ENCODE peak calls at places on chromosomes 3 and 15, in four cellular contexts. T is neural progenitor cell, F is PC-3, V is IMR-90. P is an unnamed sample.

GRCh38 chr3:144801890-144802289 is 830.3 kb downstream of the DIPK2A start:
- DNase-seq in T (no peak), F (no peak), V (no peak), P (no peak)

GRCh38 chr3:166052440-166052839 is 215.2 kb upstream of the BCHE start:
- DNase-seq in T (peak), F (peak), V (no peak), P (no peak)

GRCh38 chr15:76433798-76434400 is 97.3 kb downstream of the ISL2 start:
- DNase-seq in T (no peak), F (peak), V (peak), P (no peak)

GRCh38 chr15:93042691-93043378 is 46.2 kb downstream of the RGMA start:
- DNase-seq in T (no peak), F (no peak), V (no peak), P (no peak)

GRCh38 chr15:62766599-62766998 is 275.9 kb upstream of the TPM1 start:
- DNase-seq in T (no peak), F (no peak), V (no peak), P (no peak)

GRCh38 chr3:73680696-73681095 is 56.0 kb upstream of the PDZRN3 start:
- DNase-seq in T (no peak), F (no peak), V (no peak), P (no peak)

GRCh38 chr3:71602256-71602655 is 18.7 kb upstream of the FOXP1 start:
- DNase-seq in T (no peak), F (no peak), V (no peak), P (no peak)

GRCh38 chr15:71826196-71826595 is 15.8 kb downstream of the NR2E3 start:
- DNase-seq in T (peak), F (no peak), V (no peak), P (no peak)

GRCh38 chr3:182979719-182980191 is 583 bp downstream of the DCUN1D1 start:
- DNase-seq in T (peak), F (peak), V (peak), P (peak)

GRCh38 chr3:121998588-121999473 is 23.2 kb downstream of the ILDR1 start:
- DNase-seq in T (no peak), F (no peak), V (no peak), P (no peak)

GRCh38 chr3:175266993-175267960 is 408.1 kb downstream of the NAALADL2 start:
- DNase-seq in T (no peak), F (peak), V (peak), P (no peak)

GRCh38 chr3:197749315-197749600 is 425 bp upstream of the FYTTD1 start:
- DNase-seq in T (peak), F (peak), V (peak), P (peak)

GRCh38 chr3:141783632-141784031 is 20.4 kb downstream of the GRK7 start:
- DNase-seq in T (no peak), F (no peak), V (no peak), P (no peak)

GRCh38 chr3:188003188-188004171 is 150.5 kb upstream of the LPP start:
- DNase-seq in T (no peak), F (peak), V (no peak), P (no peak)

GRCh38 chr3:149969110-149969944 is 1.4 kb downstream of the PFN2 start:
- DNase-seq in T (peak), F (peak), V (peak), P (no peak)

GRCh38 chr15:62560943-62561571 is 396.0 kb upstream of the C2CD4B start:
- DNase-seq in T (peak), F (no peak), V (no peak), P (no peak)

GRCh38 chr3:134605506-134605905 is 45.3 kb downstream of the KY start:
- DNase-seq in T (no peak), F (no peak), V (no peak), P (no peak)

GRCh38 chr3:65438612-65439011 is 600.1 kb downstream of the MAGI1 start:
- DNase-seq in T (no peak), F (no peak), V (no peak), P (no peak)

GRCh38 chr15:33029247-33029646 is 165.3 kb downstream of the FMN1 start:
- DNase-seq in T (no peak), F (no peak), V (peak), P (no peak)

GRCh38 chr3:13146643-13147143 is 73.5 kb upstream of the IQSEC1 start:
- DNase-seq in T (no peak), F (no peak), V (no peak), P (no peak)

GRCh38 chr3:173066044-173066679 is 74.9 kb downstream of the SPATA16 start:
- DNase-seq in T (peak), F (peak), V (peak), P (no peak)

GRCh38 chr3:71585126-71585525 is 1.6 kb upstream of the FOXP1 start:
- DNase-seq in T (peak), F (peak), V (no peak), P (peak)

GRCh38 chr15:45715528-45715927 is 80.7 kb downstream of the SQOR start:
- DNase-seq in T (peak), F (peak), V (peak), P (no peak)

GRCh38 chr3:170346481-170347125 is 10.9 kb upstream of the SKIL start:
- DNase-seq in T (no peak), F (peak), V (peak), P (no peak)

GRCh38 chr3:47193871-47194859 is 30.3 kb upstream of the SETD2 start:
- DNase-seq in T (no peak), F (no peak), V (peak), P (no peak)

GRCh38 chr15:96344706-96345559 is 14.4 kb downstream of the NR2F2 start:
- DNase-seq in T (peak), F (no peak), V (no peak), P (no peak)

GRCh38 chr15:35019401-35020327 is 31.6 kb upstream of the ZNF770 start:
- DNase-seq in T (no peak), F (peak), V (peak), P (no peak)

GRCh38 chr3:97177242-97177641 is 362.8 kb downstream of the EPHA6 start:
- DNase-seq in T (no peak), F (no peak), V (no peak), P (no peak)

GRCh38 chr3:172569128-172570008 is 46.1 kb upstream of the TNFSF10 start:
- DNase-seq in T (no peak), F (no peak), V (no peak), P (no peak)

GRCh38 chr15:90529369-90530249 is at the start of gene CRTC3:
- DNase-seq in T (peak), F (peak), V (peak), P (peak)

GRCh38 chr3:15294914-15295313 is 37.5 kb downstream of the SH3BP5 start:
- DNase-seq in T (no peak), F (no peak), V (no peak), P (no peak)

GRCh38 chr3:38597502-38598060 is 51.9 kb downstream of the SCN5A start:
- DNase-seq in T (no peak), F (no peak), V (no peak), P (no peak)

GRCh38 chr3:126472277-126473006 is 3.2 kb downstream of the ZXDC start:
- DNase-seq in T (no peak), F (peak), V (peak), P (no peak)

GRCh38 chr3:126345231-126345630 is 12.0 kb downstream of the KLF15 start:
- DNase-seq in T (no peak), F (no peak), V (no peak), P (no peak)

GRCh38 chr3:141326626-141327025 is 41.7 kb upstream of the ZBTB38 start:
- DNase-seq in T (no peak), F (no peak), V (no peak), P (no peak)

GRCh38 chr3:132800958-132801357 is 78.7 kb upstream of the NPHP3 start:
- DNase-seq in T (no peak), F (no peak), V (no peak), P (no peak)

GRCh38 chr15:53843869-53844569 is 84.6 kb upstream of the WDR72 start:
- DNase-seq in T (no peak), F (no peak), V (no peak), P (no peak)

GRCh38 chr3:181134873-181135272 is 145.3 kb upstream of the DNAJC19 start:
- DNase-seq in T (no peak), F (no peak), V (no peak), P (no peak)

GRCh38 chr3:86921981-86922680 is 68.8 kb downstream of the VGLL3 start:
- DNase-seq in T (no peak), F (no peak), V (peak), P (no peak)

DNA sequence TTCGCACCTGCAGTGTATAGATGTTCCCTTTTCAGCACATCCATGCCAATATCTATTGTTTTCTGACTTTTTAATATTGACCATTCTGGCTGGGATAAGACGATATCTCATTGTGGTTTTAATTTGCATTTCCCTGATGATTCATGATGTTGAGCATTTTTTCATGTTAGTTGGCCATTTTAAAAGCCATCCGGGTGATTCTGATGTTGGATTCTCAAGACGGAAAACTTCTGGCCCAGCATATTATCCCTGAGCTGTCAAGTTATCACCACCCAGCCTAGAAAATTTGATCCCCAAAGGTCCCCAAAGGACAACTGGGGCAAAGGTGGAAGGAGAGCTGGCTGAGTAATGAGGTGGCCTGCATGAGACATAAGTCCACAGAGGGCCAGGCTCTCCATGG is 69.0 kb downstream of the ISG20 start:
- DNase-seq in T (no peak), F (no peak), V (no peak), P (no peak)
- H2AFZ ChIP-seq in T (no peak), F (no peak), V (peak), P (no peak)

DNA sequence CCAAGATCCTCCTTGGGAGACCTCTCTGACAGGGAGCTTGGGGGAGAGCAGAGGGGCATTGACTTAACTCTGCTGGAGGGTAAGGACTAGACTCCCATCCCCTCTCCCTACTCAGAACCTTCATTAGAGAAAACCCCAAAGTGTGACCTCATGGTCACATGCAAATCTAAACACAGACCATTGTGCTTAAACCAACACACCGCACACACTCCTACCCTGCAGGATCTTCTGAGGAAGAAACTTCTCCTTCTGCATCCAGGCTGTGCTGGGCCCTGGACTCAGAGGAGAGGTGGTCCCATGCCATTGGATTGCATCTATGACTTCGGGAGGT is 797 bp upstream of the PARP16 start:
- DNase-seq in T (no peak), F (no peak), V (peak), P (no peak)
- H3K9ac ChIP-seq in T (no peak), F (no peak), V (no peak), P (peak)

GRCh38 chr15:48859426-48859825 is 18.5 kb upstream of the EID1 start:
- DNase-seq in T (no peak), F (peak), V (peak), P (no peak)
- H2AFZ ChIP-seq in T (no peak), F (no peak), V (no peak), P (no peak)

GRCh38 chr3:64056616-64057165 is 33.4 kb upstream of the PSMD6 start:
- DNase-seq in T (no peak), F (peak), V (peak), P (no peak)
- H3K9ac ChIP-seq in T (no peak), F (peak), V (no peak), P (no peak)

GRCh38 chr3:63972196-63972595 is 51.1 kb downstream of the PSMD6 start:
- DNase-seq in T (no peak), F (no peak), V (peak), P (no peak)
- H2AFZ ChIP-seq in T (no peak), F (no peak), V (no peak), P (no peak)

GRCh38 chr3:185939721-185940120 is 1.9 kb upstream of the TRA2B start:
- DNase-seq in T (no peak), F (peak), V (no peak), P (no peak)

GRCh38 chr3:185942396-185942795 is 4.6 kb upstream of the TRA2B start:
- DNase-seq in T (no peak), F (no peak), V (no peak), P (no peak)

GRCh38 chr3:185943363-185944106 is 5.7 kb upstream of the TRA2B start:
- DNase-seq in T (peak), F (peak), V (peak), P (peak)

GRCh38 chr3:185940951-185941350 is 3.1 kb upstream of the TRA2B start:
- DNase-seq in T (no peak), F (peak), V (no peak), P (no peak)

DNA sequence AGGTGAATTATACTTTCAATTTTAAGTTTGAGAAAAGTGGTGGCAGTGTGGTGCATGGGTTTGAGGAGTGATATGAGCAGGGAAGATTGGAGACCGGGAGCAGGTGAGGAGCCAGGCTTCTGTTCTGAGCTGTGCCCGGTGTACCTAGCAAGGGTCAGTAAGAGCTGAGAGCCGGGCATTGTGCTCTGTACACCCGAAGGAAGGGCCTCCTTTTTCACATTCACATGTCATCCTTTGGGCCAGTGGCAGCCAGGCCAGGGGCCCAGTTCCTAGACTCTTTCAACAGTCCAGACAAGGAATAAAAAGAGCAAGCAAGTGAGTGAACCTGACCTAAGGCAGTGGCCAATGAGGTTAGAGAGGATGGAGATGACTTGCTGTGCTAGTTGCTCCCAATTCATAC is 5.1 kb upstream of the TRA2B start:
- DNase-seq in T (no peak), F (no peak), V (no peak), P (no peak)
- H3K9ac ChIP-seq in T (no peak), F (no peak), V (no peak), P (peak)

DNA sequence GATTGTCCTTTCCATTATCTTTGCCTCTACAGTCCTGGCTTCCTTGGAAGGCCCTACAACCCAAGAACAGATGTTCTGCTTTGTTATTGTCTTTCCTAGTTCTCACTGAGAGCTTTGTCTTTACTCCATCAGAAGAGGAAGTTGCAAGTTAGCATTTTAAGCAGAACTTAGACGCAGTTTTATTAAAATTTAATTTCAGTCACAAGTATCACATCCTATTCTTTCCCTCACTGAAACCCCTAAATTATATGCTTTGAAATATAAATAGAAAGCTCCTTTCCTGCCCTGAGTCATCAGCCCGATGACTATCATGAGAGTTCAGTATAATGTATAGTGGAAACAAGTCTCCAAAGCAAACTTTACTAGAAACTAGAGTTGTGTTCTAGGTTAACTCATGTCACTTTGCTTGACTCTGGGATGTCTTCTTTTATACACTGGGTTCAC is 291.2 kb upstream of the RBMS3 start:
- DNase-seq in T (no peak), F (peak), V (peak), P (no peak)
- H2AFZ ChIP-seq in T (no peak), F (no peak), V (no peak), P (no peak)

DNA sequence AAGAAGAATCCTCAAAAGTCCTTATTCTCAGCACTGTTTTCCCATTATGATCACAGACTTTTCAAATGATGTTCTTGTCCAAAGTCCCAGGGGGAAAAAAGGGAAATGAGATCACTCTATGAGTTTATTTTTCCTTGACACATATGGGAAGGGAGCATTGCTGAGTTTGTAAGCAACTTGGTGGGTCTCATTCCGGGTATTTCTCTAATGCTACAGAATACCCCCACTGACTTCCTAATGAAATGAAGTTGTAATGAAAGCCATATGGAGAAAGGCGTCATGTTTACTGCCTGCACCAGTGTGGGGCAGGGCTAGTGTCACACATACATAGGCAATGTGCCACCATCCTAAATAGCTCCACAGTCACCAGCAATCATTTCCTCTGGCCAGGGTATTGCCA is 41.1 kb upstream of the C15orf61 start:
- DNase-seq in T (no peak), F (no peak), V (peak), P (no peak)
- H3K9ac ChIP-seq in T (no peak), F (no peak), V (no peak), P (no peak)

GRCh38 chr3:115961390-115961789 is 338.1 kb downstream of the GAP43 start:
- DNase-seq in T (no peak), F (no peak), V (no peak), P (no peak)
- H2AFZ ChIP-seq in T (no peak), F (no peak), V (no peak), P (no peak)

DNA sequence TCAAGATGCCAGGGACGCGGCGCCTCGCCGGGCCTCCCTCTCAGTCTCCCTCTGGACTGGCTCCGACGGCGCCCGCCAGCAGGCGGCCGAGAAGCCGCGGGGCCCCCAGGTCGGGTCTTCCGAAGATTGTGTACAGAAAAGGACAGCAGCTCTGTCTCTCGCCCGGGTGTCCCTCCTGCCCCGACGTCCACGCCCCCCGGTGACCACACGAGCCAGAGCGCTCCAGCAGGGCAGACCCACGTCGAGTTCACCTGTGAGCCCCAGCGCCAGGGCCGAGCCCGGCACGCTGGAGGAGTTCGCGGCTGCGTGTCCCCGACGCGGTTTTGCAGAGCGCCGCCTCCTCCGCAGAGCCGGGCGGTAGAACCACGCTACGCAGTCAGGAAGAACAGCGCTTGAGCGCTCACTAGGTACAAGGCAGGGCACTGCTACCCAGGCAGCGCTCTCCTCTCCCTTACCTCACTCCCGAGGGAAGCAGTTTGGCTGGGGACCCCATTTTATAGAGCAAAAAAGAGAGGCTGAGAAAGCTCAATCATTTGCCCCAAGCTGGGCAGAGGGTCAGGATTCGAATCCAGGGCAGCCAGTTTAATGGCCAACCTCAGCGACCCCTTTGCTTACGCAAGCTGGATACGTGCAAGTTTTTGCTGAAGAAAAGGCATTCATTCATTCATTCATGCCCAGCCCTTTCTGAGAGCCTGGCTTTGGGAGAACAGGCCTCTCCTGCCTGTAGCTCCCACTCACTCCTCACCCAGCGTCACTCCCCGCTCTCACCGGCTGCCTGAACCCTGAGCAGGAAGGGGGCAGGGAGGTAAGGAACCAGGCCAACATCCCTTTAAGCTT is 3.0 kb upstream of the TLE3 start:
- DNase-seq in T (peak), F (peak), V (peak), P (peak)
- H3K9ac ChIP-seq in T (no peak), F (peak), V (no peak), P (peak)